ENCODE peak calls at places on chromosomes 6 and 20, in five cellular contexts. One of them, this sample, is unnamed.
A peak's percentile ranks its signal among the peaks of the same experiment; 100 is the strongest.

GRCh38 chr6:84728602-84729001 is 35.8 kb downstream of the TBX18 start:
- DNase-seq in mesendoderm: peak; percentile 55
- DNase-seq in H9: no peak
- DNase-seq in mesenchymal stem cell: peak; percentile 23
- DNase-seq in neuronal stem cell: peak; percentile 4
- DNase-seq in this sample: peak; percentile 11

GRCh38 chr6:161486326-161486725 is 212.5 kb upstream of the AGPAT4 start:
- DNase-seq in H9: no peak
- DNase-seq in mesenchymal stem cell: peak; percentile 3
- DNase-seq in mesendoderm: peak; percentile 76
- DNase-seq in neuronal stem cell: no peak
- DNase-seq in this sample: peak; percentile 30

GRCh38 chr20:37233471-37234253 is 28.0 kb downstream of the GHRH start:
- DNase-seq in neuronal stem cell: no peak
- DNase-seq in H9: no peak
- DNase-seq in mesenchymal stem cell: no peak
- DNase-seq in mesendoderm: no peak
- DNase-seq in this sample: no peak

GRCh38 chr6:167005350-167006159 is 6.4 kb downstream of the CEP43 start:
- DNase-seq in mesenchymal stem cell: no peak
- DNase-seq in H9: no peak
- DNase-seq in mesendoderm: no peak
- DNase-seq in neuronal stem cell: no peak
- DNase-seq in this sample: no peak

GRCh38 chr6:124964084-124964763 is 2.0 kb downstream of the RNF217 start:
- DNase-seq in mesendoderm: no peak
- DNase-seq in mesenchymal stem cell: peak; percentile 74
- DNase-seq in H9: no peak
- DNase-seq in neuronal stem cell: no peak
- DNase-seq in this sample: peak; percentile 65

GRCh38 chr6:162862941-162863340 is 135.2 kb downstream of the PACRG start:
- DNase-seq in neuronal stem cell: no peak
- DNase-seq in mesendoderm: no peak
- DNase-seq in H9: no peak
- DNase-seq in mesenchymal stem cell: no peak
- DNase-seq in this sample: no peak

GRCh38 chr6:2943564-2943955 is 27.8 kb downstream of the SERPINB6 start:
- DNase-seq in mesenchymal stem cell: no peak
- DNase-seq in mesendoderm: no peak
- DNase-seq in H9: no peak
- DNase-seq in neuronal stem cell: no peak
- DNase-seq in this sample: no peak

GRCh38 chr20:21613512-21613911 is 92.0 kb upstream of the PAX1 start:
- DNase-seq in H9: no peak
- DNase-seq in mesenchymal stem cell: no peak
- DNase-seq in mesendoderm: no peak
- DNase-seq in neuronal stem cell: no peak
- DNase-seq in this sample: no peak

GRCh38 chr6:113631616-113632015 is 225.5 kb upstream of the MARCKS start:
- DNase-seq in neuronal stem cell: no peak
- DNase-seq in mesenchymal stem cell: no peak
- DNase-seq in mesendoderm: no peak
- DNase-seq in H9: no peak
- DNase-seq in this sample: no peak

DNA sequence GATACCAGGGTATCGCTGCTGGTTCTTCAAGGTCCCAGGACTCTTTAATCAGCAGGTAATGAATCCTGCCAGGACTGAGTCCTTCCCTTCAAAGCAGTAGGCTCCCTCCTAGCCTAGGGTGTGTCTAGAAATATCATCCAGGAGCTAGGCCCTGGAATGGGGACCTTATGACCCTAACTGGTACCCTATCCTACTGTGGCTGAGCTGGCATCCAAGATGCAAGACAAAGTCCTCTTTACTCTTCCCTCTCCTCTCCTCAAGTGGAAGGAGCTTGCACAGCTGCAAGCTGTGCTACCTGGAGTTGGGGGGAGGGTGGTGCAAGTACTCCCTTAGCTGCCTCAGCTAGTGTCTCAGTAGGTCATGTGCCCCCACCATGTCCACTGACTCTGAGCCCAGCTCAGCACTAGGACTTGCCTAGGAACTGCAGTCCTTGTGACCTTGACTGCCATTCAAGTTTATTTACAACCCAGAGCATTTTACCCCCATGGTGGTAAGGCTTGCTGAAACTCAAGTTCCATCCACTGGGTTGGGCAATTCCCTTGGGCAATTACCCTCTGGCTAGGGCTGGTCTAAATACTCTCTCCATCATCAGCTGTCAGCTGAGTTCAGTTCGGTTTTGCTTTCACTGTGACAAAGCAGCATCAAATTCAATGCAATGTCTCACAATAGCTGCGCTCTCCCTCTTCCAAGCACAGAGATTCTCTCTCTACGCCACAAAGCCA is 48.4 kb upstream of the TOP1 start:
- DNase-seq in mesendoderm: no peak
- DNase-seq in H9: no peak
- DNase-seq in neuronal stem cell: no peak
- DNase-seq in mesenchymal stem cell: peak; percentile 69
- DNase-seq in this sample: no peak
- H3K23ac ChIP-seq in mesendoderm: no peak overlapping the region
- H3K23ac ChIP-seq in H9: no peak overlapping the region
- H3K23ac ChIP-seq in neuronal stem cell: no peak overlapping the region
- H3K23ac ChIP-seq in mesenchymal stem cell: no peak overlapping the region
- H3K23ac ChIP-seq in this sample: no peak overlapping the region

DNA sequence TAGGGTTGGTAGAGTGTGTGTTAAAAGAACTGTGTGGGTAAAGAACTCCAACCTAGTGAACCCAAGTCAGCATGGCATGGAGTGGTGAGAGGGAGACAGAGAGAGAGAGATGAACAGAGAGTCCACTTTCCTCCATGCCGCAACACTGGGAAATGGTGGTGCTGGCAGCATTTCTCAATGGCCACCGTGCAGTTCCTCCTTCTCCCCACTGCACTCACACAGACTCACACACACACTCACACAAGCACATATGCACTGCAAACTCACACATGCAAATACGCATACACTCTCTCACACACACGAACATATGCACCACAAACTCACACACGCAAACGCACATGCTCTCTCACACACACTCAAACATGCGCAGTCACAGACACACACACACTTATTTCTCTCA is 66.6 kb upstream of the LY86 start:
- DNase-seq in neuronal stem cell: no peak
- DNase-seq in mesenchymal stem cell: no peak
- DNase-seq in mesendoderm: no peak
- DNase-seq in H9: no peak
- DNase-seq in this sample: no peak
- H3K23ac ChIP-seq in neuronal stem cell: no peak overlapping the region
- H3K23ac ChIP-seq in mesenchymal stem cell: no peak overlapping the region
- H3K23ac ChIP-seq in mesendoderm: no peak overlapping the region
- H3K23ac ChIP-seq in H9: no peak overlapping the region
- H3K23ac ChIP-seq in this sample: no peak overlapping the region

DNA sequence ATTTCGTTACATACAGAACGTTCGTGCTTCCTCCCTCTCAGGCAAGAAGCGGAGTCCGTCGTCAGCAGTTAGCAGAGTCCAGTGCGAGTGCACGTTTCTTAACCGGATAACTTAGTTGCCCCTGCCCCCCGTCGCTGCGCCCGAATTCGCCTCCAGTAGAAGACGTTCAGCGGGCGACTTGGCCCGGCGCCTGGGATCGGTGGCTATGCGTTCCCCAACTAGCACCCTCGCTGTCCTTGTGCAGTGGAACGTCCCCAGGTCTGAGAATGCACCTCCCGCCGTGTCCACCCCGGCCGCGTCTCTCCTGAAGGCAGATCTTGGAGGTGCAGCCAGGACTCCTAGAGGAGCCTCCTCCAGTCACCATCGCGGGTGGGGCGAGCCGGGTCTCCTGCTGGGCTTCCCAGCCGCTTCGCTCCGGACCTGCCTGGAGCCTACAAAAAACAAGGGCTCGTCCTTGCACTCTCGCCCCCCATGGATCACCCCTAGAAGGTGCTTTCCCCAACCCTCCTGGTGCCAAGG is 890 bp upstream of the PCSK2 start:
- DNase-seq in neuronal stem cell: no peak
- DNase-seq in mesendoderm: peak; percentile 24
- DNase-seq in H9: peak; percentile 45
- DNase-seq in mesenchymal stem cell: no peak
- DNase-seq in this sample: no peak
- H3K23ac ChIP-seq in neuronal stem cell: no peak overlapping the region
- H3K23ac ChIP-seq in mesendoderm: peak overlapping the region; percentile 24
- H3K23ac ChIP-seq in H9: no peak overlapping the region
- H3K23ac ChIP-seq in mesenchymal stem cell: no peak overlapping the region
- H3K23ac ChIP-seq in this sample: no peak overlapping the region

GRCh38 chr6:138726066-138727060 is 47.2 kb upstream of the CCDC28A start:
- DNase-seq in H9: no peak
- DNase-seq in neuronal stem cell: no peak
- DNase-seq in mesenchymal stem cell: peak; percentile 76
- DNase-seq in mesendoderm: no peak
- DNase-seq in this sample: peak; percentile 15
- H3K23ac ChIP-seq in H9: no peak overlapping the region
- H3K23ac ChIP-seq in neuronal stem cell: no peak overlapping the region
- H3K23ac ChIP-seq in mesenchymal stem cell: no peak overlapping the region
- H3K23ac ChIP-seq in mesendoderm: no peak overlapping the region
- H3K23ac ChIP-seq in this sample: no peak overlapping the region

GRCh38 chr20:60024801-60025200 is 66.6 kb downstream of the CDH26 start:
- DNase-seq in H9: peak; percentile 61
- DNase-seq in mesenchymal stem cell: no peak
- DNase-seq in mesendoderm: no peak
- DNase-seq in neuronal stem cell: no peak
- DNase-seq in this sample: no peak

GRCh38 chr20:60022849-60023248 is 64.6 kb downstream of the CDH26 start:
- DNase-seq in H9: no peak
- DNase-seq in mesenchymal stem cell: no peak
- DNase-seq in mesendoderm: no peak
- DNase-seq in neuronal stem cell: no peak
- DNase-seq in this sample: no peak

GRCh38 chr20:60020251-60020650 is 62.0 kb downstream of the CDH26 start:
- DNase-seq in mesendoderm: no peak
- DNase-seq in mesenchymal stem cell: no peak
- DNase-seq in neuronal stem cell: no peak
- DNase-seq in H9: no peak
- DNase-seq in this sample: no peak

GRCh38 chr20:60026010-60026409 is 67.8 kb downstream of the CDH26 start:
- DNase-seq in mesenchymal stem cell: no peak
- DNase-seq in neuronal stem cell: no peak
- DNase-seq in mesendoderm: no peak
- DNase-seq in H9: no peak
- DNase-seq in this sample: no peak

GRCh38 chr20:60024245-60024644 is 66.0 kb downstream of the CDH26 start:
- DNase-seq in neuronal stem cell: no peak
- DNase-seq in H9: no peak
- DNase-seq in mesenchymal stem cell: no peak
- DNase-seq in mesendoderm: no peak
- DNase-seq in this sample: no peak
- H3K23ac ChIP-seq in neuronal stem cell: no peak overlapping the region
- H3K23ac ChIP-seq in H9: no peak overlapping the region
- H3K23ac ChIP-seq in mesenchymal stem cell: no peak overlapping the region
- H3K23ac ChIP-seq in mesendoderm: no peak overlapping the region
- H3K23ac ChIP-seq in this sample: no peak overlapping the region

GRCh38 chr6:27605401-27606342 is 132.8 kb upstream of the ZNF184 start:
- DNase-seq in mesendoderm: peak; percentile 96
- DNase-seq in neuronal stem cell: peak; percentile 82
- DNase-seq in mesenchymal stem cell: peak; percentile 85
- DNase-seq in H9: peak; percentile 91
- DNase-seq in this sample: peak; percentile 59
- H3K23ac ChIP-seq in mesendoderm: no peak overlapping the region
- H3K23ac ChIP-seq in neuronal stem cell: no peak overlapping the region
- H3K23ac ChIP-seq in mesenchymal stem cell: no peak overlapping the region
- H3K23ac ChIP-seq in H9: no peak overlapping the region
- H3K23ac ChIP-seq in this sample: no peak overlapping the region

DNA sequence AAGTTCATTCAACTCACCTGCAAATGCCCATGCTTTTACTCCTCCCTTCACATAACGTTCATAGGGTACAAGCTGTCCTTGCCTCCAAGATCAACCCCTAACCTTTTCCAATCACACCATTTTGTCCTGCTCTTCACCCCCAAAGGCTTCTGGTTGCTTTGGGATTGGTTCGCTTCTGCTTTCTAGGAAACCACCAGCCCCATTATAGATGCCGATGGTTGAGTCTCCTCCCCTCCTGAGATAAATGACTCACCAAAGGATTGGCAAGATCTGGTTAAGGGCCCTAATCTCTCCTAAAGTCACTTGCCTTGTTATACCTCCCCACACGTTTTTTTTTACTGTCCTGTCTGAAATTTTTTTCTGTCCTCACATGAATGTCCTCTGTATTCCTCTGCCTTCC is 311.4 kb downstream of the HACE1 start:
- DNase-seq in mesendoderm: no peak
- DNase-seq in H9: no peak
- DNase-seq in neuronal stem cell: no peak
- DNase-seq in mesenchymal stem cell: no peak
- DNase-seq in this sample: no peak
- H3K23ac ChIP-seq in mesendoderm: no peak overlapping the region
- H3K23ac ChIP-seq in H9: no peak overlapping the region
- H3K23ac ChIP-seq in neuronal stem cell: no peak overlapping the region
- H3K23ac ChIP-seq in mesenchymal stem cell: no peak overlapping the region
- H3K23ac ChIP-seq in this sample: no peak overlapping the region

DNA sequence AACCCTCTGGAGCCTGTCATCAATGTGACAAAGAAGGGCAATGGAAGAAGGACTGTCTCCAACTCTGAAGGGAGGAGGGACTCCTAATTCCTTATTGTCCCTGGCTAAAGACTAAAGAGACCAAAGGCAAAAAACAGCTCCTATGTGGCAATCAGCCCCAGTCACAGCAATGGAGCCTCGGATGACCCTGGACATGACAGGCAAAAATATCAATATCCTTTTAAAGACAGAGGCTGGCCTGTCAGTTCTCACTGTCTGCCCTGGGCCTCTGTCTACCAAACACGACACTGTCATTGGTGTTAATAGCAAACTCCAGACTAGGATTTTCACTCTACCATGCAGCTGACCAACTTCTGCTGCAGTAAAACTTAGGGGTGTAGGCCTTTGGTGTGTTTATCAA is 38.0 kb upstream of the POU5F1 start:
- DNase-seq in mesendoderm: no peak
- DNase-seq in mesenchymal stem cell: no peak
- DNase-seq in H9: no peak
- DNase-seq in neuronal stem cell: no peak
- DNase-seq in this sample: no peak
- H3K23ac ChIP-seq in mesendoderm: no peak overlapping the region
- H3K23ac ChIP-seq in mesenchymal stem cell: no peak overlapping the region
- H3K23ac ChIP-seq in H9: no peak overlapping the region
- H3K23ac ChIP-seq in neuronal stem cell: no peak overlapping the region
- H3K23ac ChIP-seq in this sample: no peak overlapping the region

GRCh38 chr6:110090876-110091275 is 88.6 kb downstream of the WASF1 start:
- DNase-seq in mesendoderm: no peak
- DNase-seq in H9: no peak
- DNase-seq in neuronal stem cell: no peak
- DNase-seq in mesenchymal stem cell: no peak
- DNase-seq in this sample: no peak
- H3K23ac ChIP-seq in mesendoderm: no peak overlapping the region
- H3K23ac ChIP-seq in H9: no peak overlapping the region
- H3K23ac ChIP-seq in neuronal stem cell: no peak overlapping the region
- H3K23ac ChIP-seq in mesenchymal stem cell: no peak overlapping the region
- H3K23ac ChIP-seq in this sample: no peak overlapping the region

GRCh38 chr20:1922786-1923185 is 27.6 kb downstream of the SIRPA start:
- DNase-seq in mesenchymal stem cell: no peak
- DNase-seq in H9: no peak
- DNase-seq in mesendoderm: no peak
- DNase-seq in neuronal stem cell: no peak
- DNase-seq in this sample: no peak
- H3K23ac ChIP-seq in mesenchymal stem cell: no peak overlapping the region
- H3K23ac ChIP-seq in H9: no peak overlapping the region
- H3K23ac ChIP-seq in mesendoderm: no peak overlapping the region
- H3K23ac ChIP-seq in neuronal stem cell: no peak overlapping the region
- H3K23ac ChIP-seq in this sample: no peak overlapping the region